ENCODE peak calls at places on chromosome 5, in nine cellular contexts. H is Caco-2; C is lower leg skin; P is stimulated activated CD8-positive, alpha-beta memory T cell treated with anti-CD3 and anti-CD28 coated beads, Interleukin-15, amount 100 ng/mL, for 4 hours; T is T-helper 2 cell; U is HTR-8/SVneo; Z is cardiac fibroblast; Y is activated effector memory CD4-positive, alpha-beta T cell treated with anti-CD3 and anti-CD28 coated beads, Interleukin-2, amount 50 U/mL, for 16 hours; K is keratinocyte. M is an unnamed sample.

GRCh38 chr5:59999056-59999455 is 105.5 kb upstream of the PDE4D start:
- DNase-seq in C (no peak), Y (no peak), K (no peak), H (no peak), U (peak; percentile 18), T (no peak), P (no peak), Z (no peak), M (no peak)

GRCh38 chr5:132456553-132457361 is 33.8 kb downstream of the IRF1 start:
- DNase-seq in P (no peak), T (no peak), Y (peak; percentile 82), H (no peak), C (peak; percentile 92), U (no peak), Z (peak; percentile 74), K (no peak), M (peak; percentile 60)

GRCh38 chr5:79151933-79152671 is 40.5 kb downstream of the BHMT start:
- DNase-seq in Z (no peak), P (no peak), U (no peak), K (no peak), Y (no peak), C (no peak), T (no peak), H (no peak), M (no peak)

GRCh38 chr5:142012186-142012785 is 541 bp downstream of the GNPDA1 start:
- DNase-seq in Z (peak; percentile 70), T (peak; percentile 33), K (no peak), P (peak; percentile 25), Y (peak; percentile 87), C (peak; percentile 90), H (no peak), U (no peak), M (peak; percentile 83)

GRCh38 chr5:97529354-97529753 is 346.3 kb upstream of the RIOK2 start:
- DNase-seq in P (no peak), K (no peak), H (no peak), T (no peak), Y (no peak), Z (peak; percentile 32), C (no peak), U (no peak), M (no peak)

GRCh38 chr5:139644001-139644456 is 4.1 kb upstream of the CXXC5 start:
- DNase-seq in Z (no peak), T (no peak), H (peak; percentile 38), C (peak; percentile 72), P (no peak), Y (peak; percentile 48), U (no peak), K (no peak), M (no peak)

GRCh38 chr5:56088431-56088949 is 93.7 kb upstream of the IL6ST start:
- DNase-seq in H (no peak), K (no peak), U (no peak), C (no peak), T (no peak), Y (no peak), Z (no peak), P (no peak), M (no peak)

GRCh38 chr5:145225529-145225928 is 609.6 kb downstream of the PRELID2 start:
- DNase-seq in C (no peak), K (no peak), H (no peak), Y (no peak), Z (no peak), U (no peak), P (no peak), T (no peak), M (no peak)

GRCh38 chr5:148910686-148911361 is 84.4 kb downstream of the ADRB2 start:
- DNase-seq in K (peak; percentile 91), H (no peak), U (peak; percentile 35), T (no peak), Z (peak; percentile 66), Y (no peak), P (no peak), C (peak; percentile 93), M (no peak)

GRCh38 chr5:5018560-5018935 is 121.6 kb upstream of the ADAMTS16 start:
- DNase-seq in K (no peak), H (no peak), C (no peak), U (no peak), Y (no peak), Z (no peak), P (no peak), T (no peak), M (no peak)

GRCh38 chr5:3177338-3177737 is 418.3 kb upstream of the IRX1 start:
- DNase-seq in Z (no peak), K (no peak), H (no peak), C (no peak), P (no peak), T (no peak), Y (no peak), U (no peak), M (no peak)

GRCh38 chr5:148708854-148709253 is 54.5 kb upstream of the HTR4 start:
- DNase-seq in K (no peak), H (no peak), Y (no peak), T (no peak), Z (no peak), P (no peak), C (no peak), U (no peak), M (no peak)

GRCh38 chr5:172765766-172766286 is 5.2 kb downstream of the DUSP1 start:
- DNase-seq in T (no peak), H (no peak), Y (peak; percentile 69), Z (peak; percentile 97), P (no peak), U (no peak), C (peak; percentile 89), K (no peak), M (no peak)

GRCh38 chr5:67149933-67150523 is 46.6 kb downstream of the CD180 start:
- DNase-seq in H (no peak), T (no peak), C (no peak), Z (peak; percentile 67), K (no peak), P (no peak), U (no peak), Y (no peak), M (no peak)

GRCh38 chr5:123176224-123176937 is 87.3 kb downstream of the PRDM6 start:
- DNase-seq in Y (no peak), C (no peak), Z (peak; percentile 44), T (no peak), K (no peak), P (no peak), H (no peak), U (no peak), M (no peak)

GRCh38 chr5:64206653-64207052 is 41.0 kb downstream of the RNF180 start:
- DNase-seq in Z (no peak), U (no peak), P (no peak), T (no peak), K (no peak), H (no peak), C (no peak), Y (no peak), M (no peak)

GRCh38 chr5:15421798-15422456 is 78.1 kb upstream of the FBXL7 start:
- DNase-seq in Z (peak; percentile 41), Y (no peak), H (no peak), K (no peak), P (no peak), C (no peak), U (no peak), T (no peak), M (no peak)

GRCh38 chr5:115423541-115423940 is 121.0 kb downstream of the FEM1C start:
- DNase-seq in T (no peak), Z (peak; percentile 60), Y (no peak), K (no peak), P (no peak), C (peak; percentile 85), U (no peak), H (no peak), M (no peak)

GRCh38 chr5:129431406-129431805 is 28.7 kb upstream of the ADAMTS19 start:
- DNase-seq in H (no peak), U (no peak), Y (no peak), P (no peak), K (no peak), Z (no peak), C (no peak), T (no peak), M (no peak)

GRCh38 chr5:21642321-21642720 is 1210.8 kb downstream of the CDH12 start:
- DNase-seq in C (no peak), T (no peak), P (no peak), Y (no peak), Z (no peak), U (no peak), H (no peak), K (no peak), M (no peak)

GRCh38 chr5:80810425-80810824 is 149.7 kb upstream of the RASGRF2 start:
- DNase-seq in K (no peak), T (no peak), H (no peak), C (no peak), Z (no peak), P (no peak), U (no peak), Y (no peak), M (no peak)

GRCh38 chr5:14929293-14930065 is 57.9 kb upstream of the ANKH start:
- DNase-seq in K (no peak), Z (no peak), C (no peak), H (no peak), U (no peak), Y (no peak), P (no peak), T (no peak), M (no peak)

GRCh38 chr5:14959443-14960119 is 88.0 kb upstream of the ANKH start:
- DNase-seq in U (no peak), T (no peak), C (no peak), Y (no peak), H (no peak), K (no peak), Z (peak; percentile 20), P (no peak), M (no peak)

GRCh38 chr5:143066556-143067281 is 296.5 kb downstream of the ARHGAP26 start:
- DNase-seq in H (no peak), K (no peak), Z (peak; percentile 50), P (no peak), Y (no peak), U (no peak), T (no peak), C (no peak), M (peak; percentile 50)

GRCh38 chr5:147530801-147531389 is 21.0 kb upstream of the DPYSL3 start:
- DNase-seq in P (no peak), U (peak; percentile 54), H (no peak), T (no peak), C (no peak), Z (peak; percentile 93), K (peak; percentile 48), Y (no peak), M (no peak)

GRCh38 chr5:112208699-112209615 is 210.1 kb downstream of the EPB41L4A start:
- DNase-seq in Y (no peak), H (no peak), T (no peak), P (no peak), K (no peak), Z (peak; percentile 8), C (no peak), U (no peak), M (no peak)

GRCh38 chr5:71586052-71586940 is 844 bp upstream of the MCCC2 start:
- DNase-seq in K (no peak), P (no peak), T (no peak), U (peak; percentile 11), C (no peak), Y (no peak), H (peak; percentile 82), Z (peak; percentile 41), M (peak; percentile 10)

GRCh38 chr5:110681109-110681508 is 45.4 kb downstream of the TMEM232 start:
- DNase-seq in Z (no peak), P (no peak), T (no peak), H (no peak), K (no peak), U (no peak), C (no peak), Y (no peak), M (no peak)

GRCh38 chr5:33231935-33232334 is 208.8 kb upstream of the TARS1 start:
- DNase-seq in Y (no peak), K (no peak), C (no peak), T (no peak), U (no peak), Z (peak; percentile 17), P (no peak), H (no peak), M (no peak)

GRCh38 chr5:100901851-100902341 is 1.2 kb downstream of the ST8SIA4 start:
- DNase-seq in U (no peak), Z (peak; percentile 36), K (no peak), Y (peak; percentile 85), C (no peak), H (no peak), P (peak; percentile 26), T (peak; percentile 55), M (peak; percentile 53)